ENCODE peak calls at places on chromosomes 3 and 15, in eight cellular contexts. L, T, S, X, R, C, V and Y are unnamed samples.

GRCh38 chr3:128911911-128912310 is 32.5 kb downstream of the ACAD9 start:
- DNase-seq in L (no peak), T (no peak), S (no peak), X (peak; percentile 29), R (no peak), C (peak; percentile 37), V (no peak), Y (no peak)

GRCh38 chr3:195873971-195874370 is 34.4 kb downstream of the TNK2 start:
- DNase-seq in L (no peak), T (no peak), S (no peak), X (peak; percentile 69), R (no peak), C (no peak), V (no peak), Y (peak; percentile 39)

GRCh38 chr15:99126195-99126594 is 21.3 kb downstream of the SYNM start:
- DNase-seq in L (no peak), T (no peak), S (no peak), X (no peak), R (no peak), C (no peak), V (no peak), Y (no peak)

GRCh38 chr3:194296832-194297666 is 54.1 kb downstream of the CPN2 start:
- DNase-seq in L (peak; percentile 82), T (no peak), S (no peak), X (peak; percentile 79), R (no peak), C (no peak), V (peak; percentile 81), Y (no peak)

GRCh38 chr3:7382293-7383033 is 521.5 kb downstream of the GRM7 start:
- DNase-seq in L (peak; percentile 28), T (peak; percentile 50), S (no peak), X (no peak), R (no peak), C (no peak), V (peak; percentile 46), Y (no peak)

GRCh38 chr15:52709172-52709979 is 30.2 kb upstream of the ATOSA start:
- DNase-seq in L (peak; percentile 61), T (no peak), S (no peak), X (no peak), R (no peak), C (no peak), V (peak; percentile 80), Y (no peak)

GRCh38 chr3:175187586-175187985 is 328.5 kb downstream of the NAALADL2 start:
- DNase-seq in L (no peak), T (no peak), S (no peak), X (peak; percentile 26), R (no peak), C (no peak), V (no peak), Y (no peak)

GRCh38 chr3:112003321-112004080 is 4.8 kb downstream of the TAGLN3 start:
- DNase-seq in L (no peak), T (no peak), S (no peak), X (no peak), R (no peak), C (no peak), V (no peak), Y (no peak)

GRCh38 chr3:48268381-48268935 is 27.6 kb downstream of the ZNF589 start:
- DNase-seq in L (no peak), T (peak; percentile 57), S (peak; percentile 63), X (no peak), R (no peak), C (no peak), V (peak; percentile 86), Y (no peak)

GRCh38 chr3:71117572-71118247 is 465.8 kb downstream of the FOXP1 start:
- DNase-seq in L (no peak), T (no peak), S (no peak), X (no peak), R (no peak), C (no peak), V (no peak), Y (no peak)

GRCh38 chr3:68306571-68306970 is 625.8 kb downstream of the TAFA4 start:
- DNase-seq in L (no peak), T (no peak), S (no peak), X (no peak), R (no peak), C (no peak), V (peak; percentile 74), Y (no peak)

GRCh38 chr3:115321396-115321795 is 174.3 kb upstream of the ZBTB20 start:
- DNase-seq in L (no peak), T (no peak), S (no peak), X (no peak), R (peak; percentile 14), C (no peak), V (no peak), Y (no peak)

GRCh38 chr3:37994639-37994972 is 4.0 kb downstream of the VILL start:
- DNase-seq in L (no peak), T (no peak), S (no peak), X (no peak), R (no peak), C (no peak), V (no peak), Y (no peak)

GRCh38 chr3:126960604-126960995 is 22.3 kb upstream of the PLXNA1 start:
- DNase-seq in L (no peak), T (no peak), S (no peak), X (peak; percentile 60), R (no peak), C (no peak), V (no peak), Y (no peak)
- TF ChIP-seq CTCF in L (no peak), T (no peak), S (no peak), X (no peak), R (no peak), C (no peak), V (no peak), Y (no peak)

GRCh38 chr3:121992601-121993560 is 29.2 kb downstream of the ILDR1 start:
- DNase-seq in L (no peak), T (no peak), S (no peak), X (no peak), R (no peak), C (no peak), V (no peak), Y (no peak)

GRCh38 chr3:121988146-121988545 is 33.9 kb downstream of the ILDR1 start:
- DNase-seq in L (no peak), T (no peak), S (no peak), X (no peak), R (no peak), C (no peak), V (no peak), Y (no peak)

GRCh38 chr3:121995190-121996137 is 26.6 kb downstream of the ILDR1 start:
- DNase-seq in L (peak; percentile 76), T (peak; percentile 69), S (no peak), X (peak; percentile 73), R (peak; percentile 7), C (peak; percentile 49), V (peak; percentile 80), Y (peak; percentile 79)

GRCh38 chr3:121985841-121986240 is 36.2 kb downstream of the ILDR1 start:
- DNase-seq in L (no peak), T (no peak), S (no peak), X (no peak), R (no peak), C (no peak), V (no peak), Y (no peak)

DNA sequence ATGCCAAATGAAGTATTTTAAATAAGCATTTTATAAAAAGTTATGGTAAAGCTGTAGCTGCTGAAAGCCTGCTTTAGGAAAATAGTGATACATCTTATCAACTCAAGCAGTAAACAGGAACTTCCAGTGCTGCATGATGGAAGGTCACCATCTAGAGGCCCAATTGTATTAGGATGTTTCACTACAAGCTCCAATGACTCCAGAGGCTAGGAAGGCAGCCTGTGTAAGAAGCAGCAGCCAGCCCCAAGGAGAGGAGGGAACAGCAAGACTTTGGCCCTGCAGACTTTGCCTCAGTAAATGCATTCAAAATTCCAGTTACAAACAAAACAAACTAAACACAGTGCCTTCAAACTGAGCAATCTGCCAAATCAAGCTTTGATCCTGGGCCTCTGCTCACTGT is 32.1 kb downstream of the ILDR1 start:
- DNase-seq in L (no peak), T (no peak), S (no peak), X (no peak), R (no peak), C (no peak), V (peak; percentile 47), Y (no peak)
- TF ChIP-seq CTCF in L (peak; percentile 16), T (no peak), S (no peak), X (no peak), R (no peak), C (no peak), V (peak; percentile 31), Y (peak; percentile 31)

GRCh38 chr3:141235661-141236171 is 4.1 kb downstream of the PXYLP1 start:
- DNase-seq in L (no peak), T (no peak), S (peak; percentile 62), X (no peak), R (no peak), C (no peak), V (peak; percentile 56), Y (no peak)
- TF ChIP-seq CTCF in L (no peak), T (no peak), S (no peak), X (no peak), R (no peak), C (peak; percentile 24), V (peak; percentile 30), Y (no peak)

GRCh38 chr3:72887378-72887722 is 496 bp upstream of the GXYLT2 start:
- DNase-seq in L (no peak), T (no peak), S (no peak), X (no peak), R (no peak), C (no peak), V (no peak), Y (no peak)

GRCh38 chr3:72889310-72890165 is 1.7 kb downstream of the GXYLT2 start:
- DNase-seq in L (no peak), T (no peak), S (no peak), X (no peak), R (no peak), C (no peak), V (no peak), Y (no peak)

GRCh38 chr3:72890166-72890925 is 2.5 kb downstream of the GXYLT2 start:
- DNase-seq in L (no peak), T (no peak), S (no peak), X (no peak), R (no peak), C (no peak), V (no peak), Y (no peak)

GRCh38 chr3:72887723-72888545 is at the start of gene GXYLT2:
- DNase-seq in L (peak; percentile 83), T (no peak), S (peak; percentile 85), X (peak; percentile 79), R (no peak), C (peak; percentile 77), V (peak; percentile 86), Y (no peak)

DNA sequence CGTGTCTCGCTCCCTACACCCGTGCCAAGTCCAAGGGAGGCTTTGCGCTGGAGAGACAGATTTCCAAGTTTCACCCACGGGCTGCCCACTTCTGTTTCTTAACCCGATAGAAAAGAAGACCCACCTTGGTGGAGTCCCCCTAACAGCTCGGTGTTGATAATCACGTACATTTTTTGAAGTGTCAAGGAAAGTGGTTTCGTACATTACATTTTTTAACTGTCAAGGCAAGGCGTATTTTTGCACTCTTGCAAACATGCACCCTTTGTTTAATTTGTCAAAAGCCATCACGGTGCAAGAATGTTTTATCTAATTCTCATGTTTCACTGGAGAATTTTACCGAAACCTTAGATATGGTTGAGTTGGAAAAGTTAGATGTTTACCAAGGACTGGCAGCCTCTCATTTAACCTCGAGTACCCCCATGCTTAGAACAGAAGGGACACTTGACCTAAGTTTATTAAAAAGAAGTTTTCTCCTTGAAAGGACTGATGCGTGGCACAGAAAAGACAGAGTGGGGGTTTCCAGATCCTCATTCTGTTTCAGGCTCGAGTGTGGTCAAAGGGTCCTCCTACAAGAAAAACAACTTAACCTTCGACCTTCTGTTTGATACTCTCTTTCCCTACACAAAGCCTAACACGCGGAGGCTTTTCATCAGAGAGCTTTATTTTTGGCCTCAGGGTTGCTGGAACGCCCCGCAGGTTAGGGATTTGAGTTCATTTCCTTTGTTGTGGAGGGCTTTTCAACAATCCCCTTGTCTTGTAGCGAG is 882 bp downstream of the GXYLT2 start:
- DNase-seq in L (no peak), T (no peak), S (no peak), X (no peak), R (no peak), C (peak; percentile 25), V (no peak), Y (no peak)
- TF ChIP-seq CTCF in L (no peak), T (no peak), S (no peak), X (no peak), R (no peak), C (no peak), V (no peak), Y (no peak)